ENCODE peak calls at places on chromosomes 7 and 10, in ten cellular contexts. One of them, this sample, is unnamed.

GRCh38 chr10:42454313-42454712 is 184.1 kb downstream of the ZNF33B start:
- DNase-seq in body of pancreas: no peak
- DNase-seq in IMR-90: no peak
- DNase-seq in heart left ventricle: no peak
- DNase-seq in testis: no peak
- DNase-seq in pancreas: no peak
- DNase-seq in OCI-LY7: no peak
- DNase-seq in mammary epithelial cell: no peak
- DNase-seq in RWPE2: no peak
- DNase-seq in GM23338: no peak
- DNase-seq in this sample: no peak

GRCh38 chr7:9488555-9488954 is 1055.1 kb downstream of the NXPH1 start:
- DNase-seq in body of pancreas: no peak
- DNase-seq in IMR-90: peak
- DNase-seq in heart left ventricle: no peak
- DNase-seq in testis: no peak
- DNase-seq in pancreas: no peak
- DNase-seq in OCI-LY7: no peak
- DNase-seq in mammary epithelial cell: peak
- DNase-seq in RWPE2: no peak
- DNase-seq in GM23338: no peak
- DNase-seq in this sample: no peak

GRCh38 chr10:102735065-102735562 is 8.6 kb upstream of the WBP1L start:
- DNase-seq in body of pancreas: peak
- DNase-seq in IMR-90: no peak
- DNase-seq in heart left ventricle: no peak
- DNase-seq in testis: peak
- DNase-seq in pancreas: no peak
- DNase-seq in OCI-LY7: no peak
- DNase-seq in mammary epithelial cell: no peak
- DNase-seq in RWPE2: no peak
- DNase-seq in GM23338: peak
- DNase-seq in this sample: no peak

GRCh38 chr7:99562832-99563231 is 4.4 kb downstream of the ZNF655 start:
- DNase-seq in body of pancreas: no peak
- DNase-seq in IMR-90: peak
- DNase-seq in heart left ventricle: no peak
- DNase-seq in testis: no peak
- DNase-seq in pancreas: no peak
- DNase-seq in OCI-LY7: no peak
- DNase-seq in mammary epithelial cell: peak
- DNase-seq in RWPE2: peak
- DNase-seq in GM23338: no peak
- DNase-seq in this sample: no peak

GRCh38 chr10:1368772-1369171 is 312.6 kb downstream of the WDR37 start:
- DNase-seq in body of pancreas: peak
- DNase-seq in IMR-90: no peak
- DNase-seq in heart left ventricle: no peak
- DNase-seq in testis: peak
- DNase-seq in pancreas: peak
- DNase-seq in OCI-LY7: peak
- DNase-seq in mammary epithelial cell: no peak
- DNase-seq in RWPE2: no peak
- DNase-seq in GM23338: peak
- DNase-seq in this sample: peak

GRCh38 chr10:34544400-34544799 is 270.7 kb downstream of the PARD3 start:
- DNase-seq in body of pancreas: no peak
- DNase-seq in IMR-90: no peak
- DNase-seq in heart left ventricle: no peak
- DNase-seq in testis: no peak
- DNase-seq in pancreas: no peak
- DNase-seq in OCI-LY7: no peak
- DNase-seq in mammary epithelial cell: no peak
- DNase-seq in RWPE2: no peak
- DNase-seq in GM23338: no peak
- DNase-seq in this sample: no peak

GRCh38 chr10:91424016-91424415 is 13.9 kb downstream of the HECTD2 start:
- DNase-seq in body of pancreas: no peak
- DNase-seq in IMR-90: peak
- DNase-seq in heart left ventricle: no peak
- DNase-seq in testis: no peak
- DNase-seq in pancreas: no peak
- DNase-seq in OCI-LY7: no peak
- DNase-seq in mammary epithelial cell: peak
- DNase-seq in RWPE2: no peak
- DNase-seq in GM23338: no peak
- DNase-seq in this sample: no peak

GRCh38 chr7:151410405-151411390 is 860 bp upstream of the WDR86 start:
- DNase-seq in body of pancreas: no peak
- DNase-seq in IMR-90: no peak
- DNase-seq in heart left ventricle: no peak
- DNase-seq in testis: peak
- DNase-seq in pancreas: peak
- DNase-seq in OCI-LY7: no peak
- DNase-seq in mammary epithelial cell: no peak
- DNase-seq in RWPE2: peak
- DNase-seq in GM23338: peak
- DNase-seq in this sample: peak

GRCh38 chr7:126696639-126697038 is 556.1 kb downstream of the GRM8 start:
- DNase-seq in body of pancreas: no peak
- DNase-seq in IMR-90: no peak
- DNase-seq in heart left ventricle: no peak
- DNase-seq in testis: no peak
- DNase-seq in pancreas: no peak
- DNase-seq in OCI-LY7: no peak
- DNase-seq in mammary epithelial cell: no peak
- DNase-seq in RWPE2: no peak
- DNase-seq in GM23338: no peak
- DNase-seq in this sample: no peak

GRCh38 chr10:55628260-55628701 is 732.8 kb downstream of the ZWINT start:
- DNase-seq in body of pancreas: no peak
- DNase-seq in IMR-90: no peak
- DNase-seq in heart left ventricle: peak
- DNase-seq in testis: peak
- DNase-seq in pancreas: no peak
- DNase-seq in OCI-LY7: no peak
- DNase-seq in mammary epithelial cell: no peak
- DNase-seq in RWPE2: no peak
- DNase-seq in GM23338: peak
- DNase-seq in this sample: peak

GRCh38 chr7:118590107-118590506 is 365.6 kb downstream of the ANKRD7 start:
- DNase-seq in body of pancreas: no peak
- DNase-seq in IMR-90: no peak
- DNase-seq in heart left ventricle: no peak
- DNase-seq in testis: peak
- DNase-seq in pancreas: no peak
- DNase-seq in OCI-LY7: peak
- DNase-seq in mammary epithelial cell: peak
- DNase-seq in RWPE2: no peak
- DNase-seq in GM23338: peak
- DNase-seq in this sample: peak

GRCh38 chr10:74039561-74040145 is 41.7 kb downstream of the VCL start:
- DNase-seq in body of pancreas: peak
- DNase-seq in IMR-90: peak
- DNase-seq in heart left ventricle: no peak
- DNase-seq in testis: peak
- DNase-seq in pancreas: no peak
- DNase-seq in OCI-LY7: no peak
- DNase-seq in mammary epithelial cell: no peak
- DNase-seq in RWPE2: no peak
- DNase-seq in GM23338: no peak
- DNase-seq in this sample: no peak

GRCh38 chr10:79293841-79294705 is 53.2 kb upstream of the PPIF start:
- DNase-seq in body of pancreas: peak
- DNase-seq in IMR-90: peak
- DNase-seq in heart left ventricle: peak
- DNase-seq in testis: peak
- DNase-seq in pancreas: no peak
- DNase-seq in OCI-LY7: no peak
- DNase-seq in mammary epithelial cell: peak
- DNase-seq in RWPE2: no peak
- DNase-seq in GM23338: no peak
- DNase-seq in this sample: no peak

GRCh38 chr10:32256613-32257437 is 90.1 kb downstream of the EPC1 start:
- DNase-seq in body of pancreas: peak
- DNase-seq in IMR-90: peak
- DNase-seq in heart left ventricle: peak
- DNase-seq in testis: peak
- DNase-seq in pancreas: peak
- DNase-seq in OCI-LY7: peak
- DNase-seq in mammary epithelial cell: peak
- DNase-seq in RWPE2: no peak
- DNase-seq in GM23338: peak
- DNase-seq in this sample: peak

GRCh38 chr7:104772405-104772821 is 241.6 kb upstream of the KMT2E start:
- DNase-seq in body of pancreas: no peak
- DNase-seq in IMR-90: no peak
- DNase-seq in heart left ventricle: no peak
- DNase-seq in testis: no peak
- DNase-seq in pancreas: no peak
- DNase-seq in OCI-LY7: no peak
- DNase-seq in mammary epithelial cell: no peak
- DNase-seq in RWPE2: no peak
- DNase-seq in GM23338: peak
- DNase-seq in this sample: no peak
- TF ChIP-seq CTCF in body of pancreas: no peak
- TF ChIP-seq CTCF in IMR-90: no peak
- TF ChIP-seq CTCF in heart left ventricle: no peak
- TF ChIP-seq CTCF in testis: no peak
- TF ChIP-seq CTCF in pancreas: no peak
- TF ChIP-seq CTCF in OCI-LY7: no peak
- TF ChIP-seq CTCF in mammary epithelial cell: no peak
- TF ChIP-seq CTCF in RWPE2: no peak
- TF ChIP-seq CTCF in GM23338: no peak
- TF ChIP-seq CTCF in this sample: no peak

GRCh38 chr10:14405076-14406065 is 74.6 kb upstream of the FRMD4A start:
- DNase-seq in body of pancreas: no peak
- DNase-seq in IMR-90: peak
- DNase-seq in heart left ventricle: no peak
- DNase-seq in testis: no peak
- DNase-seq in pancreas: no peak
- DNase-seq in OCI-LY7: no peak
- DNase-seq in mammary epithelial cell: peak
- DNase-seq in RWPE2: no peak
- DNase-seq in GM23338: no peak
- DNase-seq in this sample: no peak

GRCh38 chr10:14409247-14409646 is 78.5 kb upstream of the FRMD4A start:
- DNase-seq in body of pancreas: no peak
- DNase-seq in IMR-90: no peak
- DNase-seq in heart left ventricle: no peak
- DNase-seq in testis: no peak
- DNase-seq in pancreas: no peak
- DNase-seq in OCI-LY7: no peak
- DNase-seq in mammary epithelial cell: no peak
- DNase-seq in RWPE2: no peak
- DNase-seq in GM23338: no peak
- DNase-seq in this sample: no peak

GRCh38 chr10:14408139-14408538 is 77.4 kb upstream of the FRMD4A start:
- DNase-seq in body of pancreas: no peak
- DNase-seq in IMR-90: no peak
- DNase-seq in heart left ventricle: no peak
- DNase-seq in testis: no peak
- DNase-seq in pancreas: no peak
- DNase-seq in OCI-LY7: no peak
- DNase-seq in mammary epithelial cell: no peak
- DNase-seq in RWPE2: no peak
- DNase-seq in GM23338: no peak
- DNase-seq in this sample: no peak

GRCh38 chr10:14409856-14410458 is 79.2 kb upstream of the FRMD4A start:
- DNase-seq in body of pancreas: no peak
- DNase-seq in IMR-90: no peak
- DNase-seq in heart left ventricle: no peak
- DNase-seq in testis: no peak
- DNase-seq in pancreas: no peak
- DNase-seq in OCI-LY7: no peak
- DNase-seq in mammary epithelial cell: no peak
- DNase-seq in RWPE2: no peak
- DNase-seq in GM23338: no peak
- DNase-seq in this sample: no peak

DNA sequence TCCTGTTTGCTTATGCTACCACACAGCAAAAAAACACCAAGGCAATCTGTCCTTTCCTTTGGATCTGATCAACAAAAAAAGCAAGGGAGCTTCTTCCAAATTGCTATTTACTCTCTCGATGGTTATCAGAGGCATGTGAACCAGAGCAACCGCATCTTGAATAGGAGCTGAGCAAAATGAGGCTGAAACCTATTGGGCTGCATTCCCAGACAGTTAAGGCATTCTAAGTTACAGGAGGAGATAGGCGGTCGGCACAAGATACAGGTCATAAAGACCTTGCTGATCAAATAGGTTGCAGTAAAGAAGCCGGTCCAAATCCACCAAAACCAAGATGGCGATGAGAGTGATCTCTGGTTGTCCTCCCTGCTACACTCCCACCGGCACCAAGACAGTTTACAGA is 76.8 kb upstream of the FRMD4A start:
- DNase-seq in body of pancreas: no peak
- DNase-seq in IMR-90: no peak
- DNase-seq in heart left ventricle: no peak
- DNase-seq in testis: no peak
- DNase-seq in pancreas: no peak
- DNase-seq in OCI-LY7: no peak
- DNase-seq in mammary epithelial cell: no peak
- DNase-seq in RWPE2: no peak
- DNase-seq in GM23338: no peak
- DNase-seq in this sample: no peak
- H3K4me3 ChIP-seq in body of pancreas: no peak
- H3K4me3 ChIP-seq in IMR-90: no peak
- H3K4me3 ChIP-seq in heart left ventricle: no peak
- H3K4me3 ChIP-seq in testis: no peak
- H3K4me3 ChIP-seq in pancreas: no peak
- H3K4me3 ChIP-seq in OCI-LY7: no peak
- H3K4me3 ChIP-seq in mammary epithelial cell: no peak
- H3K4me3 ChIP-seq in RWPE2: no peak
- H3K4me3 ChIP-seq in GM23338: no peak
- H3K4me3 ChIP-seq in this sample: no peak

DNA sequence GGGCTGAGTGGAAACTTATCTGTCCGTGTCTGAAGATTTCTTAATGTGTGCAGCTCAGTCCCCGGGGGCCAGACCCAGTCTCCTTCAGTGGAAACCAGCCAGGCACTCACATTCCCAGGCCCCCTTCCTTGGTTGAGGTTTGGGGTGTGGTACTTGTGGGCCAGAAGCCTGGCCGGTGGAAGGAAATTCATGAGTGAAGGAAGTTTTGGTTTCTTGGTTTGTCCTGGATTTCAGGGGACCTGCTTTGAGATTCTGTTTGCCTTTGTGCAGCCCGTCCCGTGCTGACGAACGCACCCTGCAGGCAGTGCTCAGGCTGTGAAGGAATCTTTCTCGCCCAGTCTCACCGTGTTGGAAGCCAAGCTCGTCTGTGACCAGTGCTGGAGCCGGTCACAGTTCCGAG is 2.9 kb downstream of the INPP5A start:
- DNase-seq in body of pancreas: peak
- DNase-seq in IMR-90: peak
- DNase-seq in heart left ventricle: peak
- DNase-seq in testis: peak
- DNase-seq in pancreas: peak
- DNase-seq in OCI-LY7: no peak
- DNase-seq in mammary epithelial cell: no peak
- DNase-seq in RWPE2: peak
- DNase-seq in GM23338: peak
- DNase-seq in this sample: no peak
- TF ChIP-seq CTCF in body of pancreas: peak
- TF ChIP-seq CTCF in IMR-90: peak
- TF ChIP-seq CTCF in heart left ventricle: peak
- TF ChIP-seq CTCF in testis: no peak
- TF ChIP-seq CTCF in pancreas: no peak
- TF ChIP-seq CTCF in OCI-LY7: no peak
- TF ChIP-seq CTCF in mammary epithelial cell: no peak
- TF ChIP-seq CTCF in RWPE2: no peak
- TF ChIP-seq CTCF in GM23338: no peak
- TF ChIP-seq CTCF in this sample: no peak

GRCh38 chr10:51937313-51937712 is 237.9 kb upstream of the CSTF2T start:
- DNase-seq in body of pancreas: no peak
- DNase-seq in IMR-90: peak
- DNase-seq in heart left ventricle: no peak
- DNase-seq in testis: no peak
- DNase-seq in pancreas: no peak
- DNase-seq in OCI-LY7: no peak
- DNase-seq in mammary epithelial cell: no peak
- DNase-seq in RWPE2: no peak
- DNase-seq in GM23338: no peak
- DNase-seq in this sample: no peak
- H3K4me3 ChIP-seq in body of pancreas: no peak
- H3K4me3 ChIP-seq in IMR-90: no peak
- H3K4me3 ChIP-seq in heart left ventricle: no peak
- H3K4me3 ChIP-seq in testis: no peak
- H3K4me3 ChIP-seq in pancreas: no peak
- H3K4me3 ChIP-seq in OCI-LY7: no peak
- H3K4me3 ChIP-seq in mammary epithelial cell: no peak
- H3K4me3 ChIP-seq in RWPE2: no peak
- H3K4me3 ChIP-seq in GM23338: no peak
- H3K4me3 ChIP-seq in this sample: no peak